ENCODE peak calls at places on chromosome 2, in ten cellular contexts. J, V, P, M, E, Z, A, Q, K and W are unnamed samples.

GRCh38 chr2:141062443-141062842 is 1068.4 kb downstream of the LRP1B start:
- DNase-seq in Z (no peak), A (no peak), M (no peak), Q (no peak), K (no peak), E (no peak), P (peak), J (no peak), V (no peak), W (no peak)

GRCh38 chr2:163657257-163657656 is 78.6 kb downstream of the FIGN start:
- DNase-seq in E (no peak), M (peak), Z (no peak), K (no peak), Q (no peak), A (no peak), V (no peak), P (peak), J (no peak), W (peak)

GRCh38 chr2:54549912-54550518 is 93.9 kb downstream of the SPTBN1 start:
- DNase-seq in J (no peak), E (no peak), V (no peak), Z (peak), A (no peak), K (no peak), M (peak), Q (no peak), P (no peak), W (no peak)

GRCh38 chr2:119523383-119523958 is 812 bp downstream of the SCTR start:
- DNase-seq in M (no peak), Z (no peak), E (no peak), A (no peak), Q (peak), J (no peak), K (no peak), P (no peak), V (no peak), W (no peak)

GRCh38 chr2:215236131-215236530 is 75.7 kb upstream of the ATIC start:
- DNase-seq in A (no peak), V (no peak), P (no peak), Z (no peak), K (no peak), M (no peak), E (no peak), Q (no peak), J (no peak), W (no peak)

GRCh38 chr2:206160124-206160806 is 570 bp downstream of the EEF1B2 start:
- DNase-seq in Z (no peak), Q (no peak), V (no peak), E (no peak), P (no peak), A (no peak), K (peak), J (no peak), M (no peak), W (no peak)

GRCh38 chr2:52034706-52035105 is 1002.8 kb upstream of the NRXN1 start:
- DNase-seq in J (no peak), Q (no peak), E (no peak), K (no peak), A (no peak), P (no peak), V (no peak), M (no peak), Z (no peak), W (peak)

GRCh38 chr2:98519156-98519555 is 74.5 kb downstream of the INPP4A start:
- DNase-seq in Z (no peak), M (peak), P (peak), J (no peak), E (no peak), Q (no peak), V (no peak), K (no peak), A (no peak), W (no peak)

GRCh38 chr2:224360801-224361251 is 41.1 kb downstream of the FAM124B start:
- DNase-seq in Z (no peak), J (no peak), E (no peak), M (peak), V (no peak), K (no peak), P (peak), Q (no peak), A (no peak), W (no peak)

GRCh38 chr2:6791682-6792081 is 74.0 kb downstream of the CMPK2 start:
- DNase-seq in Z (no peak), P (no peak), Q (peak), A (no peak), V (peak), E (no peak), J (no peak), K (peak), M (no peak), W (no peak)

GRCh38 chr2:224973112-224974016 is 68.9 kb downstream of the DOCK10 start:
- DNase-seq in A (no peak), Z (no peak), Q (no peak), M (peak), P (no peak), V (no peak), J (no peak), E (no peak), K (no peak), W (no peak)

GRCh38 chr2:168084267-168084781 is 163.1 kb downstream of the STK39 start:
- DNase-seq in Z (no peak), M (peak), Q (no peak), J (no peak), K (no peak), P (no peak), E (no peak), A (no peak), V (no peak), W (no peak)

GRCh38 chr2:191625016-191625415 is 52.9 kb upstream of the NABP1 start:
- DNase-seq in K (peak), V (no peak), P (no peak), J (no peak), E (no peak), A (peak), M (no peak), Q (no peak), Z (no peak), W (peak)

GRCh38 chr2:96386470-96386869 is 50.9 kb downstream of the NCAPH start:
- DNase-seq in M (peak), V (no peak), A (no peak), P (no peak), K (no peak), E (no peak), Q (no peak), Z (no peak), J (no peak), W (no peak)

GRCh38 chr2:109516445-109517117 is 97.2 kb downstream of the SEPTIN10 start:
- DNase-seq in E (peak), Z (no peak), J (peak), M (no peak), P (no peak), K (peak), A (no peak), Q (peak), V (peak), W (peak)

GRCh38 chr2:128322651-128323491 is 4.2 kb upstream of the HS6ST1 start:
- DNase-seq in P (no peak), J (no peak), A (no peak), K (peak), Q (peak), E (peak), Z (peak), M (no peak), V (peak), W (no peak)

GRCh38 chr2:57180042-57180567 is 866.5 kb upstream of the VRK2 start:
- DNase-seq in J (no peak), A (no peak), V (no peak), K (no peak), E (no peak), Q (no peak), Z (no peak), M (peak), P (peak), W (peak)

GRCh38 chr2:171086352-171087290 is 74.1 kb downstream of the TLK1 start:
- DNase-seq in M (peak), Q (peak), Z (no peak), V (peak), K (peak), A (peak), E (peak), P (peak), J (peak), W (peak)

GRCh38 chr2:241003047-241003360 is 4.6 kb downstream of the SNED1 start:
- DNase-seq in E (no peak), J (no peak), Z (no peak), V (no peak), P (no peak), Q (peak), A (no peak), M (no peak), K (no peak), W (no peak)

GRCh38 chr2:3762771-3763447 is 59.5 kb downstream of the DCDC2C start:
- DNase-seq in P (no peak), V (no peak), Q (peak), K (no peak), Z (no peak), A (no peak), E (no peak), J (no peak), M (no peak), W (no peak)

GRCh38 chr2:230955163-230955779 is 30.2 kb upstream of the GPR55 start:
- DNase-seq in M (no peak), K (no peak), J (no peak), Q (no peak), E (no peak), Z (no peak), V (no peak), A (no peak), P (no peak), W (no peak)

GRCh38 chr2:217919204-217919603 is 83.6 kb downstream of the TNS1 start:
- DNase-seq in P (no peak), K (no peak), V (no peak), J (no peak), A (no peak), M (no peak), E (no peak), Q (no peak), Z (peak), W (no peak)

GRCh38 chr2:48452108-48452507 is 77.8 kb upstream of the STON1 start:
- DNase-seq in Q (no peak), J (no peak), Z (no peak), P (no peak), A (no peak), V (no peak), K (no peak), E (no peak), M (no peak), W (no peak)

GRCh38 chr2:172282944-172283343 is 144.4 kb upstream of the ITGA6 start:
- DNase-seq in Q (no peak), Z (no peak), J (no peak), M (peak), V (no peak), P (peak), E (no peak), K (peak), A (no peak), W (peak)

GRCh38 chr2:100588071-100588786 is 25.4 kb downstream of the PDCL3 start:
- DNase-seq in P (peak), M (peak), K (peak), E (no peak), V (no peak), A (no peak), J (no peak), Z (no peak), Q (no peak), W (peak)

GRCh38 chr2:231745303-231746038 is 35.6 kb downstream of the PDE6D start:
- DNase-seq in M (no peak), E (no peak), Z (no peak), K (no peak), Q (no peak), J (no peak), A (no peak), V (no peak), P (no peak), W (no peak)

GRCh38 chr2:120986898-120987650 is 251.4 kb downstream of the GLI2 start:
- DNase-seq in K (no peak), Q (peak), E (no peak), M (no peak), P (no peak), J (no peak), V (no peak), Z (no peak), A (no peak), W (no peak)

GRCh38 chr2:44819061-44819460 is 122.4 kb upstream of the SIX3 start:
- DNase-seq in E (no peak), Z (no peak), Q (no peak), V (no peak), K (no peak), J (no peak), A (no peak), M (no peak), P (no peak), W (no peak)

GRCh38 chr2:30936924-30937323 is 129.7 kb upstream of the CAPN13 start:
- DNase-seq in E (no peak), V (no peak), K (no peak), J (no peak), Q (peak), P (no peak), A (no peak), M (no peak), Z (no peak), W (no peak)

GRCh38 chr2:75407038-75407530 is 153.7 kb downstream of the EVA1A start:
- DNase-seq in E (no peak), Z (no peak), M (no peak), K (no peak), Q (no peak), J (no peak), V (no peak), P (no peak), A (no peak), W (no peak)

GRCh38 chr2:3647831-3648651 is 10.0 kb upstream of the ALLC start:
- DNase-seq in K (no peak), Q (no peak), P (no peak), V (no peak), A (no peak), E (no peak), M (no peak), Z (peak), J (no peak), W (no peak)

GRCh38 chr2:235666240-235666781 is 172.5 kb downstream of the AGAP1 start:
- DNase-seq in E (no peak), Z (no peak), V (peak), A (no peak), Q (peak), M (peak), J (peak), P (peak), K (peak), W (peak)

GRCh38 chr2:30408961-30409387 is 38.1 kb upstream of the LCLAT1 start:
- DNase-seq in M (no peak), P (peak), A (no peak), V (no peak), J (no peak), E (no peak), K (no peak), Z (no peak), Q (no peak), W (peak)

GRCh38 chr2:215876139-215876936 is 137.0 kb downstream of the MREG start:
- DNase-seq in P (no peak), A (no peak), Q (no peak), V (no peak), M (no peak), Z (no peak), E (no peak), K (no peak), J (no peak), W (no peak)

GRCh38 chr2:100279586-100280534 is 42.4 kb downstream of the LONRF2 start:
- DNase-seq in P (no peak), A (no peak), Q (no peak), V (peak), M (no peak), Z (no peak), K (no peak), E (no peak), J (no peak), W (no peak)

GRCh38 chr2:138959031-138959430 is 178.8 kb upstream of the NXPH2 start:
- DNase-seq in Z (no peak), J (no peak), K (no peak), E (no peak), V (no peak), A (no peak), P (no peak), Q (no peak), M (no peak), W (no peak)

DNA sequence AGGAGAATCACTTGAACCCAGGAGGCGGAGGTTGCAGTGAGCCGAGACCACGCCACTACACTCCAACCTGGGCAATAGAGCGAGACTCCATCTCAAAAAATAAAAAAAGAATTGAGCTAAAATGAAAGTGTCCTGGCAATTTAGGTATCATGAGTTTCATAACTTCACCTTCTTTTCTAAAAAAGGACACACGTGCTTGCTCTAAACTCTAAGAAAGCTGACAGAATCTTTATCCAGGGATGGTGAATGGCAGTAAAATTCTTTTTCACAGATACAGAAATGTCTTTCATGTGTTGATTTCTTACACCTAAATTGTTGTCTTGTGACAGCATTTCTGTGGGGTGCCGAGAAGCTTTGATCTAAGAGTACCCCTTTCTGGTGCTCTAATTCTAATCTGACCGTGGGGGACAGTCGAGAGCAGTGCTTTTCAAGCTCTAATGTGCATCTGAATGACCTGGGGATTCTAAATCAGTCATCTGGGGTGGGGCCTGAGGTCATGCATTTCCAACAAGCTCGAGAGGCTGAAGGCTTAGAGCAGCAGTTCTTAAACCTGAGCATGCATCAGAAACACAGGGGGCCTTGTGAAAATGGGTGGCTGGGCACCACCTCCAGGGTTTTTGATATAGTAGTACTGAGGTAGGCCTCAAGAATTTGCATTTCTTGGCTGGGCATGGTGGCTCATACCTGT is 42.1 kb upstream of the REL start:
- DNase-seq in J (no peak), K (no peak), P (no peak), V (peak), Z (no peak), Q (peak), A (no peak), E (peak), M (no peak), W (no peak)
- TF ChIP-seq CTCF in J (no peak), K (no peak), P (no peak), V (no peak), Z (no peak), Q (no peak), A (no peak), E (no peak), M (no peak), W (no peak)

GRCh38 chr2:31962757-31963361 is 47.9 kb downstream of the MEMO1 start:
- DNase-seq in P (no peak), K (no peak), M (no peak), J (no peak), A (no peak), E (no peak), Q (no peak), V (no peak), Z (no peak), W (no peak)

GRCh38 chr2:31972059-31972458 is 38.7 kb downstream of the MEMO1 start:
- DNase-seq in Z (no peak), E (no peak), P (no peak), K (no peak), J (no peak), Q (no peak), A (no peak), V (no peak), M (no peak), W (no peak)

GRCh38 chr2:31969178-31969577 is 41.6 kb downstream of the MEMO1 start:
- DNase-seq in J (no peak), M (no peak), P (no peak), E (no peak), V (no peak), Z (no peak), K (no peak), A (no peak), Q (no peak), W (no peak)

GRCh38 chr2:31965094-31965493 is 45.7 kb downstream of the MEMO1 start:
- DNase-seq in M (no peak), V (no peak), A (no peak), Z (no peak), Q (no peak), P (no peak), K (no peak), E (no peak), J (no peak), W (no peak)

DNA sequence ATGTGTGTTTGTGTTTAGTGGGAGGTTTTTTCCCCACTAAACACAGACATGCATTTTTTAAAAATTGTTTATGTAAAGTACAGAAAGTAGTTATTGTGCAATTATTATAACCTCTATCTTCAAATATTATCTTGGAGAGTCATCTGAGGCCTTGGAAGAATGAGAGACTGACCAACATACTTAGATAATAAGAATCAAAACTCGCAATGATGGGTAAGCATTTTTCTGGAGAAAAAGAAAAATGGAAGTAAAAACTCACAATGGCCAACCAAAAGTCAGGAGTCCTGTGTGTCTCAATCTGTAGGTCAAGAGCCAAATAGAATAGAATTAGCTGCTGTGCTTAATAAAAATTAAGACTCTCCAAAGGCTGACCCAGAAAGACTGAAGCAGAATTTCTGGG is 43.0 kb downstream of the MEMO1 start:
- DNase-seq in A (no peak), M (no peak), K (no peak), Q (no peak), E (no peak), Z (no peak), V (no peak), P (no peak), J (no peak), W (no peak)
- TF ChIP-seq CTCF in A (no peak), M (no peak), K (no peak), Q (no peak), E (no peak), Z (no peak), V (no peak), P (no peak), J (no peak), W (no peak)

DNA sequence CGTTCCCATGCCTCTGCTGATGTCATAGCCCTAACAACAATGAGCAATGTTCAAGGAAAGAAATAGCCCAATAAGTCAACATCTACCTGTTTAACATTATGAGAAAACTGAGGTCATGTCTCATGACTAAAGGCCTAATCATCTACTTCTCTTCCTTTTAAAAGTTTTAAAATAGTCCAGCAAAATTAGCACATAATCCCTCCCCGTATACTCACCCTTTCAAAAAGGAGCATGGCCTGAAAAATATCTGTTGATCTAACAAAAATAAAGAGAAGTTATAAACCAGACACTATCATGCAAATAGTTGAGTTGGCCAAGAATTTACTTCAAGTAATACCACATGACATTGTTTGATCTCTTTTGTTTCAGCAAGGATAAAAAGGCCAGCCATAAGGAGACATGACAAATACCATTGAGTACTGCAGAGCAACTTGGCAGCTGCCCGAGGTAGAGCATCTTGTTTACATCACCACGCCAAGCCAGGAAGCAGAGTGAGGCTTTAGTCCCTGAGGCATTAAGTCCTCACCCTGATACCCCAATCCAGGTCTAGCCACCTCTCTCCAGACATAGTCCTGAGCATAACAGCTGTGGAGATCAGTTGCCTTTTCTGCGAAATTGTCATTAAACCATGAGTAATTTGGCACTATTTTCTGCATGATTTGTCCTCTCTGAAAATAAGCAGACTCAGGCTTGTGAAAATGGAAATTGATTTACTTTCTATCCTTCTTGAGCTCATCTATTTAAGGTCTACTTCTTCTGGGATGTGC is 137.4 kb upstream of the ETAA1 start:
- DNase-seq in Q (no peak), V (no peak), M (peak), P (peak), J (no peak), E (no peak), Z (no peak), K (no peak), A (no peak), W (peak)
- TF ChIP-seq CTCF in Q (no peak), V (no peak), M (no peak), P (no peak), J (no peak), E (no peak), Z (no peak), K (no peak), A (no peak), W (no peak)

GRCh38 chr2:10347559-10347941 is 44.8 kb downstream of the HPCAL1 start:
- DNase-seq in P (no peak), V (no peak), J (no peak), K (no peak), M (no peak), E (no peak), Z (peak), Q (no peak), A (no peak), W (no peak)

GRCh38 chr2:10345126-10345525 is 42.4 kb downstream of the HPCAL1 start:
- DNase-seq in J (no peak), E (no peak), V (no peak), P (no peak), A (no peak), Z (no peak), K (no peak), Q (no peak), M (no peak), W (no peak)

GRCh38 chr2:10345813-10346212 is 43.1 kb downstream of the HPCAL1 start:
- DNase-seq in M (no peak), Z (peak), Q (no peak), V (no peak), J (no peak), A (no peak), K (no peak), P (no peak), E (no peak), W (no peak)

GRCh38 chr2:10344105-10345066 is 41.7 kb downstream of the HPCAL1 start:
- DNase-seq in E (no peak), J (no peak), A (no peak), P (no peak), Z (no peak), M (no peak), V (no peak), Q (no peak), K (peak), W (no peak)

GRCh38 chr2:10346929-10347558 is 44.3 kb downstream of the HPCAL1 start:
- DNase-seq in Q (peak), V (no peak), P (no peak), Z (peak), J (no peak), K (no peak), A (no peak), E (no peak), M (no peak), W (no peak)
- TF ChIP-seq CTCF in Q (peak), V (peak), P (no peak), Z (no peak), J (no peak), K (no peak), A (no peak), E (no peak), M (no peak), W (no peak)